ENCODE peak calls at places on chromosomes 1 and 21, in four cellular contexts. One of them, this sample, is unnamed.

GRCh38 chr1:54989473-54989872 is 9.0 kb downstream of the TMEM61 start:
- DNase-seq in GM12878: no peak
- DNase-seq in osteoblast: no peak
- DNase-seq in GM20000: no peak
- DNase-seq in this sample: peak

GRCh38 chr1:19936061-19936750 is 12.8 kb upstream of the PLA2G2E start:
- DNase-seq in GM12878: no peak
- DNase-seq in osteoblast: no peak
- DNase-seq in GM20000: no peak
- DNase-seq in this sample: no peak

GRCh38 chr1:183568176-183569041 is 21.9 kb downstream of the NCF2 start:
- DNase-seq in GM12878: no peak
- DNase-seq in osteoblast: no peak
- DNase-seq in GM20000: no peak
- DNase-seq in this sample: peak

GRCh38 chr1:42971848-42972291 is 13.2 kb upstream of the SLC2A1 start:
- DNase-seq in GM12878: no peak
- DNase-seq in osteoblast: peak
- DNase-seq in GM20000: no peak
- DNase-seq in this sample: no peak

GRCh38 chr1:197967066-197967465 is 49.9 kb downstream of the LHX9 start:
- DNase-seq in GM12878: no peak
- DNase-seq in osteoblast: no peak
- DNase-seq in GM20000: no peak
- DNase-seq in this sample: no peak

GRCh38 chr1:93519196-93519825 is 71.4 kb downstream of the FNBP1L start:
- DNase-seq in GM12878: no peak
- DNase-seq in osteoblast: no peak
- DNase-seq in GM20000: no peak
- DNase-seq in this sample: no peak

GRCh38 chr1:194387531-194387930 is 1201.1 kb upstream of the B3GALT2 start:
- DNase-seq in GM12878: no peak
- DNase-seq in osteoblast: no peak
- DNase-seq in GM20000: no peak
- DNase-seq in this sample: no peak

GRCh38 chr21:41678944-41679343 is 87.9 kb downstream of the RIPK4 start:
- DNase-seq in GM12878: no peak
- DNase-seq in osteoblast: peak
- DNase-seq in GM20000: no peak
- DNase-seq in this sample: peak

GRCh38 chr1:113325039-113325438 is 65.3 kb upstream of the MAGI3 start:
- DNase-seq in GM12878: no peak
- DNase-seq in osteoblast: peak
- DNase-seq in GM20000: no peak
- DNase-seq in this sample: no peak

GRCh38 chr1:233081686-233082085 is 131.3 kb downstream of the NTPCR start:
- DNase-seq in GM12878: no peak
- DNase-seq in osteoblast: no peak
- DNase-seq in GM20000: no peak
- DNase-seq in this sample: no peak

GRCh38 chr1:37306461-37306860 is 167.9 kb upstream of the ZC3H12A start:
- DNase-seq in GM12878: no peak
- DNase-seq in osteoblast: no peak
- DNase-seq in GM20000: no peak
- DNase-seq in this sample: no peak

GRCh38 chr1:153355445-153356071 is 2.1 kb upstream of the S100A9 start:
- DNase-seq in GM12878: no peak
- DNase-seq in osteoblast: peak
- DNase-seq in GM20000: peak
- DNase-seq in this sample: peak

DNA sequence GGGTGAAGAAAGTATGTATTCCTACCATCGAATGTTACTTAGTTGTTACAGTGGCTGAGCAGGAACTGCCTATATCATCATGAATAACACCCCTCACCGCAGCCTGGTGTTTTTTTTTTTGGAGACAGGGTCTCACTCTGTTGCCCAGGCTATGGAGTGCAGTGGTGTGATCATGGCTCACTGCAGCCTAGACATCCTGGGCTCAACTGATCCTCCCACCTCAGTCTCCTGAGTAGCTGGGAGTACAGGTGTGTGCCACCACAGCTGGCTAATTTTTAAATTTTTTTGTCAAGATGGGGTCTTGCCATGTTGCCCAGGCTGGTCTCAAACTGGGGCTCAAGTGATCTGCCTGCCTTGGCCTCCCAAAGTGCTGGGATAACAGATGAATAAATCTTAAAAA is 7.3 kb downstream of the PATJ start:
- DNase-seq in GM12878: no peak
- DNase-seq in osteoblast: no peak
- DNase-seq in GM20000: no peak
- DNase-seq in this sample: no peak
- TF ChIP-seq CTCF in GM12878: no peak
- TF ChIP-seq CTCF in osteoblast: no peak
- TF ChIP-seq CTCF in GM20000: no peak
- TF ChIP-seq CTCF in this sample: no peak

GRCh38 chr1:104132386-104132973 is 382.8 kb downstream of the AMY1C start:
- DNase-seq in GM12878: no peak
- DNase-seq in osteoblast: no peak
- DNase-seq in GM20000: peak
- DNase-seq in this sample: no peak
- TF ChIP-seq CTCF in GM12878: peak
- TF ChIP-seq CTCF in osteoblast: no peak
- TF ChIP-seq CTCF in GM20000: no peak
- TF ChIP-seq CTCF in this sample: no peak

DNA sequence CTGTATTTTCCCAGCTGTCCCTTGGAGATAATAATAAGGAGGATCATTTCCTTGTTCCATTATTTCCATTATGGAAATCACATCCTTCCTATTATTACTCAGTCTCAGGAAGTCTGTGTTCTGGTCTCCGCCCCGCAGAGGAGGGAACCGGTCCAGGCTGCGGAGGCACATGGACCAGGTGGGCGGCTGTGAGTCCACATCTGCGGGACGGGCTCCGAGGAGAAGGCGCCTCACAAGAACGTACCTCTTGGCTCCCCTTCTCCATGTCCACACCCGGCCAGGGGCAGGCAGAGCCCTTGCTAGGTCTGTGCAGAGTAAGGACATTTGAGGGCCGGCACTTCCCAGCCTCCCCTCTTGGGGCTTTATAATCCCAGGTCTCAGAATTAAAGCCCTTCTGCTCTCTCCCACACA is 14.6 kb downstream of the RAB7B start:
- DNase-seq in GM12878: no peak
- DNase-seq in osteoblast: no peak
- DNase-seq in GM20000: no peak
- DNase-seq in this sample: no peak
- TF ChIP-seq CTCF in GM12878: no peak
- TF ChIP-seq CTCF in osteoblast: no peak
- TF ChIP-seq CTCF in GM20000: no peak
- TF ChIP-seq CTCF in this sample: no peak

DNA sequence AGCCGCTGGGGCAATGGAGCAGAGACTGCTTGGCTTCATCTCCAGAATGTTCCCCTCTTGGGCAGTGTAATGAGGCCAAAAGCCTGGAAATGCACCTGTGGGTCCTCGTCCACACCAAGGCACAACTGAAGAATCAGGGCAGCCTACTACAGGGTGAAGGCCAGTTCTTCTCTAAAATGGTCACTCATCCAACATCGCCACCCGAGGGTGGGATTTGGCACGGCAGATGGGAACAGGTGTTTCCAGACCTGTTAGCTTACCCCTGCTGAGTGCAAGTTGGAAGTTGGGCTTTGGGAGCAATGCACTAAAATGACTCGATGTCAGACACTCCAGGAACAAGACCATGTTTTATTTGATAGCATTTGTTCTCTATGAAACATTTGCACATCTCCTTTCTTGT is 543.7 kb downstream of the NPHP4 start:
- DNase-seq in GM12878: no peak
- DNase-seq in osteoblast: no peak
- DNase-seq in GM20000: no peak
- DNase-seq in this sample: no peak
- TF ChIP-seq CTCF in GM12878: no peak
- TF ChIP-seq CTCF in osteoblast: no peak
- TF ChIP-seq CTCF in GM20000: no peak
- TF ChIP-seq CTCF in this sample: no peak

GRCh38 chr1:26537951-26538352 is 8.4 kb downstream of the RPS6KA1 start:
- DNase-seq in GM12878: no peak
- DNase-seq in osteoblast: peak
- DNase-seq in GM20000: peak
- DNase-seq in this sample: no peak
- TF ChIP-seq CTCF in GM12878: peak
- TF ChIP-seq CTCF in osteoblast: peak
- TF ChIP-seq CTCF in GM20000: peak
- TF ChIP-seq CTCF in this sample: no peak